ENCODE peak calls at places on chromosome 16, in four cellular contexts. One of them, this sample, is unnamed.

GRCh38 chr16:48632137-48632774 is 22.3 kb upstream of the N4BP1 start:
- DNase-seq in HEK293T: no peak
- DNase-seq in K562: no peak
- DNase-seq in A549: no peak
- DNase-seq in this sample: no peak

GRCh38 chr16:16189842-16190241 is 33.5 kb downstream of the ABCC6 start:
- DNase-seq in HEK293T: no peak
- DNase-seq in K562: peak
- DNase-seq in A549: no peak
- DNase-seq in this sample: no peak

GRCh38 chr16:2904922-2905240 is 6.8 kb upstream of the FLYWCH1 start:
- DNase-seq in HEK293T: no peak
- DNase-seq in K562: no peak
- DNase-seq in A549: no peak
- DNase-seq in this sample: no peak

GRCh38 chr16:25126820-25127232 is 15.3 kb downstream of the LCMT1 start:
- DNase-seq in HEK293T: peak
- DNase-seq in K562: peak
- DNase-seq in A549: peak
- DNase-seq in this sample: peak

GRCh38 chr16:84672276-84673202 is 24.2 kb downstream of the KLHL36 start:
- DNase-seq in HEK293T: peak
- DNase-seq in K562: peak
- DNase-seq in A549: peak
- DNase-seq in this sample: peak

GRCh38 chr16:27374794-27375499 is 27.0 kb upstream of the IL21R start:
- DNase-seq in HEK293T: peak
- DNase-seq in K562: peak
- DNase-seq in A549: peak
- DNase-seq in this sample: peak

GRCh38 chr16:82999711-83000110 is 372.9 kb downstream of the CDH13 start:
- DNase-seq in HEK293T: no peak
- DNase-seq in K562: no peak
- DNase-seq in A549: no peak
- DNase-seq in this sample: no peak

GRCh38 chr16:84829168-84829965 is 9.6 kb downstream of the CRISPLD2 start:
- DNase-seq in HEK293T: no peak
- DNase-seq in K562: no peak
- DNase-seq in A549: no peak
- DNase-seq in this sample: peak

GRCh38 chr16:25135239-25135878 is 23.8 kb downstream of the LCMT1 start:
- DNase-seq in HEK293T: no peak
- DNase-seq in K562: no peak
- DNase-seq in A549: peak
- DNase-seq in this sample: peak

GRCh38 chr16:11104168-11105037 is 151.6 kb downstream of the SOCS1 start:
- DNase-seq in HEK293T: no peak
- DNase-seq in K562: no peak
- DNase-seq in A549: no peak
- DNase-seq in this sample: no peak

GRCh38 chr16:79272141-79272577 is 328.4 kb downstream of the MAF start:
- DNase-seq in HEK293T: no peak
- DNase-seq in K562: peak
- DNase-seq in A549: no peak
- DNase-seq in this sample: no peak

GRCh38 chr16:75074920-75075687 is 41.5 kb downstream of the LDHD start:
- DNase-seq in HEK293T: no peak
- DNase-seq in K562: peak
- DNase-seq in A549: no peak
- DNase-seq in this sample: no peak

GRCh38 chr16:65195998-65196397 is 74.1 kb upstream of the CDH11 start:
- DNase-seq in HEK293T: no peak
- DNase-seq in K562: no peak
- DNase-seq in A549: no peak
- DNase-seq in this sample: peak

GRCh38 chr16:86604436-86605220 is 26.3 kb downstream of the FOXL1 start:
- DNase-seq in HEK293T: no peak
- DNase-seq in K562: no peak
- DNase-seq in A549: no peak
- DNase-seq in this sample: no peak

GRCh38 chr16:83356266-83356665 is 451.5 kb upstream of the HSBP1 start:
- DNase-seq in HEK293T: peak
- DNase-seq in K562: peak
- DNase-seq in A549: peak
- DNase-seq in this sample: peak

GRCh38 chr16:11743308-11744074 is 834 bp upstream of the TXNDC11 start:
- DNase-seq in HEK293T: peak
- DNase-seq in K562: peak
- DNase-seq in A549: peak
- DNase-seq in this sample: peak

GRCh38 chr16:46789075-46789474 is 40.9 kb upstream of the MYLK3 start:
- DNase-seq in HEK293T: no peak
- DNase-seq in K562: no peak
- DNase-seq in A549: no peak
- DNase-seq in this sample: no peak

GRCh38 chr16:73202176-73202729 is 154.3 kb upstream of the ZFHX3 start:
- DNase-seq in HEK293T: no peak
- DNase-seq in K562: no peak
- DNase-seq in A549: no peak
- DNase-seq in this sample: peak

GRCh38 chr16:72195609-72196008 is 23.7 kb upstream of the PMFBP1 start:
- DNase-seq in HEK293T: peak
- DNase-seq in K562: no peak
- DNase-seq in A549: no peak
- DNase-seq in this sample: no peak

GRCh38 chr16:8678068-8678927 is 3.9 kb downstream of the ABAT start:
- DNase-seq in HEK293T: no peak
- DNase-seq in K562: no peak
- DNase-seq in A549: no peak
- DNase-seq in this sample: peak

GRCh38 chr16:85773044-85773443 is 22.1 kb upstream of the C16orf74 start:
- DNase-seq in HEK293T: no peak
- DNase-seq in K562: no peak
- DNase-seq in A549: no peak
- DNase-seq in this sample: no peak

GRCh38 chr16:7423436-7423941 is 90.8 kb downstream of the RBFOX1 start:
- DNase-seq in HEK293T: no peak
- DNase-seq in K562: no peak
- DNase-seq in A549: no peak
- DNase-seq in this sample: no peak

GRCh38 chr16:78996806-78997205 is 603.7 kb downstream of the MAF start:
- DNase-seq in HEK293T: no peak
- DNase-seq in K562: no peak
- DNase-seq in A549: no peak
- DNase-seq in this sample: no peak

GRCh38 chr16:2385441-2385840 is 43.8 kb upstream of the CCNF start:
- DNase-seq in HEK293T: no peak
- DNase-seq in K562: no peak
- DNase-seq in A549: no peak
- DNase-seq in this sample: peak

GRCh38 chr16:11681526-11681925 is 13.3 kb downstream of the SNN start:
- DNase-seq in HEK293T: no peak
- DNase-seq in K562: peak
- DNase-seq in A549: no peak
- DNase-seq in this sample: no peak

GRCh38 chr16:88077328-88078108 is 126.3 kb downstream of the BANP start:
- DNase-seq in HEK293T: no peak
- DNase-seq in K562: no peak
- DNase-seq in A549: no peak
- DNase-seq in this sample: no peak

GRCh38 chr16:84718-85452 is 6.9 kb downstream of the MPG start:
- DNase-seq in HEK293T: no peak
- DNase-seq in K562: no peak
- DNase-seq in A549: no peak
- DNase-seq in this sample: peak

GRCh38 chr16:85074225-85074914 is 37.9 kb downstream of the CIBAR2 start:
- DNase-seq in HEK293T: no peak
- DNase-seq in K562: no peak
- DNase-seq in A549: no peak
- DNase-seq in this sample: no peak

GRCh38 chr16:17529982-17530760 is 59.4 kb upstream of the XYLT1 start:
- DNase-seq in HEK293T: no peak
- DNase-seq in K562: no peak
- DNase-seq in A549: no peak
- DNase-seq in this sample: no peak

GRCh38 chr16:24309222-24309905 is 53.2 kb downstream of the CACNG3 start:
- DNase-seq in HEK293T: no peak
- DNase-seq in K562: peak
- DNase-seq in A549: no peak
- DNase-seq in this sample: peak

GRCh38 chr16:22373662-22374310 is 633 bp downstream of the CDR2 start:
- DNase-seq in HEK293T: peak
- DNase-seq in K562: peak
- DNase-seq in A549: no peak
- DNase-seq in this sample: no peak

GRCh38 chr16:31215287-31216115 is 1.4 kb downstream of the PYDC1 start:
- DNase-seq in HEK293T: peak
- DNase-seq in K562: peak
- DNase-seq in A549: peak
- DNase-seq in this sample: peak

GRCh38 chr16:47523342-47524006 is 62.3 kb downstream of the PHKB start:
- DNase-seq in HEK293T: no peak
- DNase-seq in K562: no peak
- DNase-seq in A549: no peak
- DNase-seq in this sample: no peak

GRCh38 chr16:14427371-14427948 is 202.6 kb downstream of the PARN start:
- DNase-seq in HEK293T: no peak
- DNase-seq in K562: no peak
- DNase-seq in A549: no peak
- DNase-seq in this sample: peak

GRCh38 chr16:4200000-4200780 is 41.7 kb downstream of the SRL start:
- DNase-seq in HEK293T: peak
- DNase-seq in K562: peak
- DNase-seq in A549: peak
- DNase-seq in this sample: peak

GRCh38 chr16:4203748-4204147 is 38.1 kb downstream of the SRL start:
- DNase-seq in HEK293T: no peak
- DNase-seq in K562: peak
- DNase-seq in A549: no peak
- DNase-seq in this sample: no peak

GRCh38 chr16:4202615-4203014 is 39.3 kb downstream of the SRL start:
- DNase-seq in HEK293T: no peak
- DNase-seq in K562: no peak
- DNase-seq in A549: no peak
- DNase-seq in this sample: no peak

GRCh38 chr16:4205971-4206370 is 35.9 kb downstream of the SRL start:
- DNase-seq in HEK293T: no peak
- DNase-seq in K562: no peak
- DNase-seq in A549: no peak
- DNase-seq in this sample: no peak

DNA sequence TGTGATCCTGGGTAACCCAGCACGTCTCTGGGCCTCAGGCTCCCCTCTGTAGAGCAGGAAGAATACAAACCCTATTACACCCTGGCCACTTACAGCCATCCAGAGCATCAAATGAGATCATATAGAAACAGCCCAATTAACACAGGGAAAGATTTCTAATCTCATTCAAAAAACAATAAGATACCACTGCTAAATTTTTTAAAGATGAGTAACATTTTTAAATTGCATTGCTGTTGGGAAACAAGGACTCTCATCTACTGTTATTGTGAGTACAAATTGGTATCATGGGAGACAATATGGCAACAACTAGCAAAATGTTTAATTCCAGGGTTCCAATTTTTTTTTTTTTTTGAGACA is 41.1 kb downstream of the SRL start:
- DNase-seq in HEK293T: no peak
- DNase-seq in K562: no peak
- DNase-seq in A549: no peak
- DNase-seq in this sample: peak
- TF ChIP-seq BHLHE40 in HEK293T: no peak
- TF ChIP-seq BHLHE40 in K562: no peak
- TF ChIP-seq BHLHE40 in A549: no peak
- TF ChIP-seq BHLHE40 in this sample: no peak

DNA sequence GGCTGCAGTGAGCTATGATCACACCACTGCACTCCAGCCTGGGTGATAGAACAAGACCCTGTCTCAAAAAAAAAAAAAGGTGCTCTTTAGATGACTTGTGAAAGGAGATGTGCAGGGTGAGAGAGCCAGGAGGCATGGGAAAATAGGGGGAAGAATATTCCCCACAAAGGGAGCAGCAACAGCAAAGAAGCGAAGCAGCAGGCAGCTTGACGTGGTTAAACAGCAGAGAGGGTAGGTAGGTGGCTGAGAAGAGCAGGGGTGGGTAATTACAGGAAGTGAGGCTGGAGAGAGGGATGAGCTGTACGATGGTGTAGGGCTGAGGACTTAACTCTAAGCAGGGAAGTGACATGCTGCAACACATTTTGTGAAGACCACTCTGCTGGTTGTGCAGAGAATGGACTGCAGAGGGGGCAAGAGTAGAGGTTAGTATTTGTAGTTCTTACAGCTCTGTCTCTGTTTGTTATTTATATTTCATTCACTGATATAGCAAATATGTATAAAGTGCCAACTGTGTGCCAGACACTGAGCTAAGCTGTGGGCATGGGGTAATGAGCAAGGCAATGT is 1.6 kb downstream of the HEATR3 start:
- DNase-seq in HEK293T: peak
- DNase-seq in K562: peak
- DNase-seq in A549: peak
- DNase-seq in this sample: peak
- TF ChIP-seq BHLHE40 in HEK293T: no peak
- TF ChIP-seq BHLHE40 in K562: no peak
- TF ChIP-seq BHLHE40 in A549: no peak
- TF ChIP-seq BHLHE40 in this sample: no peak

GRCh38 chr16:66658860-66659190 is 37.7 kb downstream of the CMTM4 start:
- DNase-seq in HEK293T: no peak
- DNase-seq in K562: no peak
- DNase-seq in A549: no peak
- DNase-seq in this sample: no peak

GRCh38 chr16:66662445-66663194 is 33.9 kb downstream of the CMTM4 start:
- DNase-seq in HEK293T: peak
- DNase-seq in K562: peak
- DNase-seq in A549: peak
- DNase-seq in this sample: peak

GRCh38 chr16:66661210-66661560 is 35.4 kb downstream of the CMTM4 start:
- DNase-seq in HEK293T: no peak
- DNase-seq in K562: peak
- DNase-seq in A549: no peak
- DNase-seq in this sample: no peak

GRCh38 chr16:66658143-66658859 is 38.2 kb downstream of the CMTM4 start:
- DNase-seq in HEK293T: no peak
- DNase-seq in K562: no peak
- DNase-seq in A549: no peak
- DNase-seq in this sample: no peak

GRCh38 chr16:66660422-66661209 is 35.9 kb downstream of the CMTM4 start:
- DNase-seq in HEK293T: peak
- DNase-seq in K562: peak
- DNase-seq in A549: peak
- DNase-seq in this sample: peak
- TF ChIP-seq BHLHE40 in HEK293T: no peak
- TF ChIP-seq BHLHE40 in K562: no peak
- TF ChIP-seq BHLHE40 in A549: no peak
- TF ChIP-seq BHLHE40 in this sample: no peak

GRCh38 chr16:58109881-58110280 is 19.3 kb downstream of the CFAP20 start:
- DNase-seq in HEK293T: no peak
- DNase-seq in K562: no peak
- DNase-seq in A549: no peak
- DNase-seq in this sample: no peak
- TF ChIP-seq BHLHE40 in HEK293T: no peak
- TF ChIP-seq BHLHE40 in K562: no peak
- TF ChIP-seq BHLHE40 in A549: no peak
- TF ChIP-seq BHLHE40 in this sample: no peak

This sample was measured in IMR-90.